ENCODE peak calls at places on chromosomes 1 and 21, in four cellular contexts. J is HEK293T, L is pancreas, S is posterior cingulate gyrus. X is an unnamed sample.

GRCh38 chr1:223756806-223757700 is 44.7 kb downstream of the CAPN2 start:
- DNase-seq in J (no peak), L (no peak), S (no peak), X (no peak)

GRCh38 chr1:162535501-162535900 is 26.0 kb upstream of the UAP1 start:
- DNase-seq in J (no peak), L (no peak), S (no peak), X (no peak)

GRCh38 chr1:25034736-25035522 is 104.9 kb upstream of the RUNX3 start:
- DNase-seq in J (no peak), L (no peak), S (no peak), X (no peak)

GRCh38 chr1:171245458-171246064 is 2.7 kb upstream of the FMO1 start:
- DNase-seq in J (peak), L (no peak), S (no peak), X (no peak)

GRCh38 chr1:3027611-3028371 is 6.5 kb downstream of the ACTRT2 start:
- DNase-seq in J (no peak), L (no peak), S (no peak), X (no peak)

GRCh38 chr1:35894183-35894582 is 11.2 kb downstream of the AGO1 start:
- DNase-seq in J (no peak), L (no peak), S (no peak), X (no peak)

GRCh38 chr21:20698585-20698984 is 299.6 kb upstream of the NCAM2 start:
- DNase-seq in J (no peak), L (no peak), S (no peak), X (no peak)

GRCh38 chr1:33239487-33239886 is 16.8 kb upstream of the ZNF362 start:
- DNase-seq in J (no peak), L (no peak), S (no peak), X (no peak)

GRCh38 chr1:36696261-36696940 is 213.7 kb upstream of the CSF3R start:
- DNase-seq in J (no peak), L (no peak), S (no peak), X (no peak)

X was measured in ecto neural progenitor cell.